ENCODE peak calls at places on chromosomes 6 and 20, in ten cellular contexts. T is astrocyte of the spinal cord, K is H9, R is body of pancreas, G is left ventricle myocardium inferior, Y is GM23338, O is fibroblast of lung, S is B cell, Q is kidney, M is mammary epithelial cell. B is an unnamed sample.

GRCh38 chr6:139519571-139520031 is 145.2 kb upstream of the CITED2 start:
- DNase-seq in S (no peak), O (peak), K (no peak), Q (no peak), Y (no peak), T (no peak), M (no peak), R (no peak), G (no peak), B (no peak)

GRCh38 chr6:156794963-156795362 is 17.8 kb downstream of the ARID1B start:
- DNase-seq in S (peak), G (no peak), O (no peak), Q (no peak), K (no peak), Y (no peak), R (no peak), M (no peak), T (no peak), B (no peak)

GRCh38 chr20:61955668-61956395 is 109.8 kb downstream of the TAF4 start:
- DNase-seq in T (no peak), Y (no peak), G (no peak), S (no peak), M (no peak), K (no peak), Q (no peak), O (no peak), R (no peak), B (no peak)

GRCh38 chr20:46317685-46318177 is 9.4 kb upstream of the CDH22 start:
- DNase-seq in O (no peak), M (no peak), S (no peak), G (no peak), K (no peak), R (peak), Y (no peak), T (no peak), Q (no peak), B (no peak)

GRCh38 chr6:33622456-33623431 is 1.6 kb downstream of the ITPR3 start:
- DNase-seq in R (no peak), T (no peak), M (peak), Q (peak), K (no peak), Y (no peak), O (no peak), S (no peak), G (no peak), B (no peak)

GRCh38 chr6:88048556-88048955 is 915 bp downstream of the SPACA1 start:
- DNase-seq in K (no peak), R (no peak), S (no peak), Q (no peak), O (no peak), Y (no peak), T (no peak), G (no peak), M (no peak), B (no peak)

GRCh38 chr20:43650997-43651525 is 15.9 kb upstream of the MYBL2 start:
- DNase-seq in T (no peak), R (no peak), G (no peak), O (no peak), Q (no peak), Y (no peak), K (no peak), M (no peak), S (no peak), B (no peak)

GRCh38 chr20:10550204-10551118 is 115.4 kb downstream of the SLX4IP start:
- DNase-seq in G (no peak), Q (no peak), T (no peak), K (no peak), O (no peak), M (no peak), S (no peak), Y (no peak), R (peak), B (no peak)

GRCh38 chr6:160070427-160070826 is 51.2 kb upstream of the SLC22A1 start:
- DNase-seq in M (no peak), Q (no peak), S (peak), G (no peak), O (no peak), T (no peak), R (no peak), K (no peak), Y (no peak), B (no peak)

GRCh38 chr20:36273414-36274247 is 32.5 kb upstream of the DLGAP4 start:
- DNase-seq in K (no peak), G (no peak), Y (peak), S (peak), M (no peak), R (no peak), T (no peak), O (peak), Q (no peak), B (no peak)
- TF ChIP-seq CTCF in K (peak), G (peak), Y (peak), S (peak), M (peak), R (no peak), T (peak), O (peak), Q (peak), B (peak)

GRCh38 chr20:5432030-5432429 is 115.3 kb upstream of the PROKR2 start:
- DNase-seq in Q (no peak), K (no peak), G (no peak), S (no peak), R (no peak), T (no peak), O (no peak), M (no peak), Y (no peak), B (no peak)

GRCh38 chr20:5426026-5426425 is 109.3 kb upstream of the PROKR2 start:
- DNase-seq in Y (no peak), T (no peak), Q (no peak), K (no peak), O (no peak), G (no peak), S (no peak), R (no peak), M (no peak), B (no peak)

GRCh38 chr20:5433352-5433751 is 116.6 kb upstream of the PROKR2 start:
- DNase-seq in T (no peak), S (no peak), K (no peak), M (no peak), O (no peak), R (no peak), Y (no peak), Q (no peak), G (no peak), B (no peak)

GRCh38 chr20:5434116-5434515 is 117.4 kb upstream of the PROKR2 start:
- DNase-seq in M (no peak), K (no peak), S (no peak), O (no peak), Y (no peak), Q (no peak), T (no peak), G (no peak), R (no peak), B (no peak)

DNA sequence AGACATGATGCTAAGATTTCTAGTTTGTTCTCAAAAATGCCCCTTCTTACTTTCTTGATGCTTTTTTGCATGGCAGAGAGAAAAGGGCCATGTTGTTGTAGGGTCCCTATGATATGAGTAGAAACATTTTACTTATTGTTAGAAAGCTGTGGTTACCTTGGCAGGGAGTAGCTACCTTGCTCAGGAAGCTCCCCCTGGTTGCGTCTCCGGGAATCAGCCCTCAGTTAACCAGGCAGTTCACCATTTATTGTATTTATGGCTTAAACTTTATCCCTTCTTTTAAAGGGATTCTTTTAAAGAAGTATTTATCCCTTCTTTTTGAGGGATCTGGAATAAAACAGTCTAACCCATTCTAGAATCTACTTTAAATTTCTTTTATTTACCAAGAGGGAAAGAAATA is 113.9 kb upstream of the PROKR2 start:
- DNase-seq in O (no peak), Y (peak), K (no peak), Q (no peak), M (no peak), G (no peak), R (no peak), T (no peak), S (no peak), B (no peak)
- TF ChIP-seq CTCF in O (no peak), Y (peak), K (peak), Q (no peak), M (no peak), G (no peak), R (no peak), T (no peak), S (no peak), B (no peak)

GRCh38 chr6:31763617-31763940 is 1.1 kb downstream of the SAPCD1 start:
- DNase-seq in T (peak), K (peak), Y (peak), R (no peak), S (no peak), M (peak), Q (peak), G (no peak), O (peak), B (no peak)

GRCh38 chr6:31767096-31767645 is 4.7 kb downstream of the SAPCD1 start:
- DNase-seq in M (no peak), O (no peak), S (no peak), Q (peak), T (no peak), Y (no peak), R (no peak), K (no peak), G (no peak), B (no peak)

GRCh38 chr6:31765559-31765909 is 3.1 kb downstream of the SAPCD1 start:
- DNase-seq in S (no peak), O (no peak), K (no peak), M (no peak), R (no peak), T (no peak), Y (no peak), G (no peak), Q (no peak), B (no peak)

GRCh38 chr6:31764239-31764638 is 1.8 kb downstream of the SAPCD1 start:
- DNase-seq in Q (peak), R (no peak), M (no peak), K (no peak), T (no peak), S (no peak), G (no peak), Y (no peak), O (no peak), B (no peak)

DNA sequence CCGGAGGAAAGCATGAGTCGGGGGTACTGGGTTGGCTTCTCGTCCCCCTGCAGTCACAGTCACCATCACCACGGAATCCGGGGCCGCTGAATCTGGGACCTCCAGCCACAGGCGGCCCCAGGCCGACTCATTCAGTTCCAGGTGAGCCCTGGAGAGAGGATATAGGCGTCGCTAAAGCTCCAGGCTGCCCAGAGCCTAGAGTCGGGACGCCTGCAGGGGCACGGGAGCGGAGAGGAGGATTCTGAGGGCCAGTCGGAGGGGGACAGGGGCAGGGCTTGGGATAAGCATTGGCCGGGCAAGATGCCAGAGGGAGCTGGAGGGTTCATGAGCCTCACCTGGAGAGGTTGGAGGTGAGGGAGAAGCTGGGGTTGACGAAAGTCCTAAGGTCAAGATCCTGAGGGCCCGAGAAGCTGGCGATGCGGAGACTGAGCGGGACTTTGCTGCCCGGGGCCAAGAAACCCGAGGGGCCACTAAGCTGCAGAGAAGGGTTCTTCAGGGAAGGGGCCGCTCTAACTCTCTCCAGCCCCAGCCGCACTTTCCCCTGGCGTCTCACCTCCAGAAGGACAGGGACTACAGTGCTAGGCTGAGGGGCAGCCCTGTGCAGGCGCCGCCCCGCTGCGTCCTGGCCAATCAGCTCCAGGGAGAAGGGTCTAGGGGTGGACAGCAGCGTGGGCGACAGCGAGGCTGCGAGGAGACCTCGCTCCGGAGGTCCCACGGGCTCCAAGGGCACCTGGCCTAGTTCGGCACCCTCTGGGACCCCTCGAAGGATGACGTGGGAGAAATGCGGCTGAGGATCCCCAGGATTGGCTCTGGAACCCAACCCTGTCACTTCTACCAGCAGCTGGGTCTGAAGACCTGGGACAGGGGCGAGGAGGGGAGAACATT is 3.7 kb downstream of the SAPCD1 start:
- DNase-seq in R (no peak), Q (peak), O (no peak), T (no peak), K (peak), G (no peak), Y (peak), M (no peak), S (no peak), B (no peak)
- TF ChIP-seq CTCF in R (no peak), Q (no peak), O (no peak), T (no peak), K (no peak), G (no peak), Y (peak), M (no peak), S (no peak), B (no peak)

DNA sequence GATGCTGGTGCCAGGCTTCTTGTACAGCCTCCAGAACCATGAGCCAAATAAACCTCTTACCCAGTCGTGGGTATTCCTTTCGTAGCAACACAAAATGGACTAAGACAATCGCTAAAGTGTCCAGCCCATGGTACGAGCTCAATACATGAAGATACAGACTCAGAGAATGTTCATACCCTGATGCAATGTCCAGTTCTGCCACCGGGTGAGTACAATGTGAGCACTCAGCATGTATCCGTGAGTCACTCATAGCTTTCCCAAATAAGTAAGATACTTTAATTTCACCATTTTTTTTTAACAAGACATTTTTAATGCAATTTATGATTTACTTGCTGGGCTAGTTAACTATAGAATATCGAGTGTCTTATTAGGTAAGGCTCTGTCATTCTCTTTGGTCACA is 26.7 kb upstream of the PDE10A start:
- DNase-seq in M (no peak), Y (no peak), T (peak), K (no peak), G (no peak), S (no peak), Q (no peak), R (no peak), O (no peak), B (no peak)
- TF ChIP-seq CTCF in M (no peak), Y (no peak), T (no peak), K (peak), G (no peak), S (no peak), Q (no peak), R (no peak), O (no peak), B (no peak)

DNA sequence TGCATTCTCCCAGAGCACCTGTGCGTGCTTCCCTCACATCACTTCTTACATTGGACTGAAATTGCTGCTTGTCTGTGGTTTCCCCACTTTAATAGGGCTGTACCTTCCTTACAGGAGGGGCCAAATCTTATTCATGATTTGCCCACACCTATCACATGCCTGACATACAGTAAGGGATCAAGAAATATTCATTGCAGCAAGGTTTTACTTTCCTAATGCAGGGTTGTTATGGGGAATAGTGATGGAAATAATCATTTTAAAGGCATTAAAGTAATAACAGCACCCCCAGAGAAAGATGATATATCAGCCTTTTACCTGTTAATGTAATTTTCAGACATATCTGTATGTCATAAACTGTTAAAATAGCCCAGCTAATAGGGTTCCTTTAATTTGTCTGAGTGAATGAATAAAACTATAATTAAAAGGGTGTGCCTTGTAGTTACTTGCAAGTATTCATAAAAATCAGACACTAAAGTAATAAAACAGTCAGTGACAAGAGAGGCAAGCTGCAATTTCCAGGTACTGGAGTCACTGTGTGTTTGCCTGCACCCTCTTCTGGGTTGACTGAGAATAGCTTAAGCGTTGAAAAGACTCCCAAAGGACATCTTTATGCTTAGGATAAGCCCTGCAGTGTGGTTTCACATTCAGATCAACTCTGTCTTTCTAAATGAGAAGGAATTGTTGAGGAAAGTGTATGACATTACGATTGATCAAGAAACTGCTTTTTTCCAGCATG is 182.7 kb downstream of the PHACTR1 start:
- DNase-seq in O (no peak), G (no peak), R (no peak), S (no peak), Y (no peak), K (no peak), M (no peak), Q (no peak), T (no peak), B (no peak)
- TF ChIP-seq CTCF in O (no peak), G (no peak), R (no peak), S (no peak), Y (peak), K (peak), M (no peak), Q (no peak), T (no peak), B (no peak)

GRCh38 chr20:53579581-53580375 is 13.9 kb downstream of the ZNF217 start:
- DNase-seq in T (peak), M (peak), R (no peak), Y (no peak), O (peak), G (no peak), S (no peak), Q (no peak), K (no peak), B (no peak)
- TF ChIP-seq CTCF in T (no peak), M (no peak), R (no peak), Y (no peak), O (peak), G (no peak), S (no peak), Q (no peak), K (no peak), B (peak)

DNA sequence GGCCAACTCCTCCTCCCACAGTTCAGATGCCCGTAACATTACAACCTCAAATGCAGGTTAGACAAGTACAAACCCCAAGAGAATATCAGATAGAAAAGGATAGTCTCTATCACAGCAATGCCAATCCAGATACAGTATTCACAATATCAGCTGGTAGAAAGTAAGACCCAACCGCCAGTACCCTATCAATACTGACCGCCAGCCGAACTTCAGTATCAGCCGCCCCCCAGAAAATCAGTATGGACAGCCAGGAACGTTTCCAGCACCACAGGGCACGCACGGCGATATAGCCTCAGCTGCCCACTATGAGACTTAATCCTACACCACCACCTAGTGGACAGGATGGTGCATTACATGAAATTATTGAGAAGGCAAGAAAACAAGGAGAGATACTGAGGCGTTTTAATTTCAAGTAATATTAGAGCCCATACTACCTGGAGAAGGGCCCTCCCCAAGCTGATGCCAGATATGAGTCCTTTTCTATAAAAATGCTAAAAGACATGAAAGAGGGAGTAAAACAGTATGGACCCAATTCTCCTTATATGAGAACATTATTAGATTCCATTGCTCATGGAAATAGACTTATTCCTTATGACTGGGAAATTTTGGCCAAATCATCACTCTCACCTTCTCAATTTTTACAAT is 17.6 kb upstream of the EIF2S2 start:
- DNase-seq in G (peak), K (peak), M (peak), Y (peak), T (peak), R (peak), S (peak), Q (peak), O (peak), B (peak)
- TF ChIP-seq CTCF in G (peak), K (peak), M (peak), Y (peak), T (peak), R (peak), S (peak), Q (peak), O (peak), B (peak)

DNA sequence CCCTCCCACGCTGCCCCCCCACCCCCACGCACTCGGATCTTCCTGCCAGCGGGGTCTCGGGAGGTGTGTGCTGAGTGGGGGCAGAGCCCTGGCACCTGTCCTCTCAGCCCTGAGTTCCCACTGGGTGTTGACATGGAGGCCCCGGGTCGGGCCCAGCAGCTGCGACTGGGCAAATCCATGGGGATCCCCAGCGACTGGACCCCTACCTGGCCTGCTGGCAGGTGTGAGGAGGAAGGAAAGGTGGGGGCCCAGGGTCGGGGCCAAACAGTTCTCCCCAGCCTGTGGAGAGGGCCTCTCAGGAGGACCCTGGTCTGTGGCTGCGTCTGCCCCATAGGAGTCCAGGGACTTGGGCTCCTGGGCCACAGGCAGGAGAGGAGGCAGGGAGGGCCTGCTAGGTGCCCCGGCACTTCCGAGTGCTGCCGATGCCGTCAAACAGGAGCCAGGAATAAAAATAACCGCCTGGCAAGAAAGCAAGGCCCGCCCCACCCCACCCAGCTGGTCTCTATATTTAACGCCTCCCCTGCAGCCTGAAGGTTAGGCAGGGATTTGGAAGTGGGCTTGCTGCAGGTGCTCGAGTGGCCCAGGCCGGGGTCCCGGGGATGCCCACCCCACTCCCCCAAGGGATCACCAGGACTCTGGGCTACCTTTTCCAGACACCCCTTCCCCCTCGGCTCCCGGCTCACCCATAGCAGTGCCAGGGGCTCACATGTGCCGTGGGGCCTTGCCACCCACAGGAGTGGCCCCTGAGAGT is 1.4 kb upstream of the EEF1A2 start:
- DNase-seq in Y (no peak), M (no peak), S (no peak), O (no peak), R (no peak), T (no peak), Q (peak), K (peak), G (no peak), B (no peak)
- TF ChIP-seq CTCF in Y (no peak), M (no peak), S (no peak), O (no peak), R (no peak), T (no peak), Q (no peak), K (no peak), G (no peak), B (no peak)

GRCh38 chr20:7470912-7471311 is 469.3 kb downstream of the HAO1 start:
- DNase-seq in S (no peak), Y (peak), O (no peak), Q (no peak), T (no peak), K (peak), G (no peak), R (no peak), M (no peak), B (no peak)
- TF ChIP-seq CTCF in S (no peak), Y (no peak), O (no peak), Q (no peak), T (no peak), K (peak), G (no peak), R (no peak), M (no peak), B (no peak)